ENCODE peak calls at places on chromosome 2, in seven cellular contexts. E is ovary, N is A549, G is mesenchymal stem cell, Q is naive B cell, L is astrocyte of the spinal cord, P is cerebellum. F is an unnamed sample.

GRCh38 chr2:74921236-74921736 is 37.2 kb upstream of the POLE4 start:
- DNase-seq in G (no peak), Q (no peak), N (no peak), E (no peak), P (no peak), L (no peak), F (no peak)

GRCh38 chr2:126895336-126895735 is 3.4 kb upstream of the TEX51 start:
- DNase-seq in L (no peak), P (no peak), E (no peak), N (no peak), G (no peak), Q (no peak), F (no peak)

GRCh38 chr2:240624950-240625621 is at the start of gene GPR35:
- DNase-seq in L (peak), E (peak), P (no peak), G (peak), N (peak), Q (peak), F (no peak)

GRCh38 chr2:20349457-20350034 is 1.1 kb downstream of the PUM2 start:
- DNase-seq in P (no peak), L (no peak), Q (no peak), G (no peak), N (peak), E (no peak), F (no peak)

GRCh38 chr2:43426305-43427031 is 169.4 kb downstream of the THADA start:
- DNase-seq in N (peak), Q (peak), L (peak), E (no peak), G (peak), P (no peak), F (peak)

GRCh38 chr2:241860184-241861078 is 1.7 kb upstream of the PDCD1 start:
- DNase-seq in G (no peak), L (no peak), N (no peak), Q (no peak), E (peak), P (no peak), F (no peak)

GRCh38 chr2:106982350-106982749 is 96.4 kb upstream of the ST6GAL2 start:
- DNase-seq in G (no peak), P (no peak), L (peak), E (no peak), Q (no peak), N (peak), F (no peak)

GRCh38 chr2:106038598-106039375 is 155.3 kb downstream of the UXS1 start:
- DNase-seq in L (no peak), N (no peak), G (no peak), P (peak), Q (no peak), E (no peak), F (no peak)

GRCh38 chr2:199019898-199020507 is 437.7 kb downstream of the SATB2 start:
- DNase-seq in P (no peak), G (peak), Q (no peak), L (peak), E (no peak), N (peak), F (peak)

GRCh38 chr2:151658081-151658480 is 76.2 kb downstream of the NEB start:
- DNase-seq in P (no peak), E (no peak), G (no peak), Q (no peak), N (no peak), L (no peak), F (no peak)

F was measured in SW 1271.